ENCODE peak calls at places on chromosomes 6 and 20, in eight cellular contexts. A is pancreas, W is choroid plexus epithelial cell, U is adrenal gland, O is IMR-90, E is astrocyte of the spinal cord, I is A549, C is H1. N is an unnamed sample.

GRCh38 chr20:37007898-37008649 is 56.6 kb upstream of the SAMHD1 start:
- DNase-seq in U (no peak), W (peak), I (peak), E (peak), C (no peak), O (peak), A (no peak), N (peak)

GRCh38 chr6:7541175-7542064 is at the start of gene DSP:
- DNase-seq in I (peak), A (peak), W (peak), U (peak), E (peak), C (peak), O (no peak), N (no peak)

GRCh38 chr6:92779758-92780157 is 639.6 kb downstream of the EPHA7 start:
- DNase-seq in A (peak), U (peak), E (peak), I (no peak), W (peak), O (peak), C (no peak), N (no peak)

GRCh38 chr6:124234806-124235205 is 431.1 kb downstream of the NKAIN2 start:
- DNase-seq in W (no peak), U (no peak), O (no peak), A (no peak), I (no peak), E (no peak), C (no peak), N (no peak)

GRCh38 chr6:166342293-166343156 is at the start of gene SFT2D1:
- DNase-seq in C (no peak), A (peak), U (peak), W (peak), E (peak), I (peak), O (peak), N (peak)

GRCh38 chr20:49043000-49043399 is 3.1 kb upstream of the CSE1L start:
- DNase-seq in I (no peak), C (no peak), W (no peak), O (no peak), E (no peak), U (no peak), A (no peak), N (no peak)

GRCh38 chr6:53566755-53567154 is 21.9 kb upstream of the GCLC start:
- DNase-seq in I (no peak), A (no peak), U (no peak), O (no peak), C (no peak), W (no peak), E (no peak), N (no peak)

GRCh38 chr20:53887973-53888372 is 182.4 kb downstream of the BCAS1 start:
- DNase-seq in W (no peak), E (no peak), O (no peak), I (no peak), U (no peak), A (no peak), C (no peak), N (no peak)

GRCh38 chr6:141848029-141848890 is 284.5 kb upstream of the GJE1 start:
- DNase-seq in U (no peak), I (no peak), W (peak), C (no peak), O (peak), A (no peak), E (peak), N (no peak)

GRCh38 chr6:150057501-150057951 is 11.4 kb downstream of the ULBP3 start:
- DNase-seq in O (no peak), E (no peak), I (no peak), U (no peak), C (no peak), W (no peak), A (no peak), N (no peak)

GRCh38 chr6:38352636-38353035 is 287.1 kb downstream of the BTBD9 start:
- DNase-seq in E (no peak), A (no peak), W (peak), C (no peak), U (no peak), I (no peak), O (peak), N (no peak)

GRCh38 chr20:9945406-9945805 is 89.4 kb upstream of the ANKEF1 start:
- DNase-seq in C (no peak), W (peak), O (peak), E (peak), A (no peak), I (peak), U (no peak), N (no peak)

GRCh38 chr20:41643504-41643938 is 25.3 kb upstream of the CHD6 start:
- DNase-seq in I (peak), O (peak), W (peak), C (no peak), A (no peak), E (peak), U (peak), N (no peak)

GRCh38 chr6:132063738-132064137 is 112.6 kb upstream of the CCN2 start:
- DNase-seq in E (peak), C (no peak), A (no peak), W (peak), I (peak), O (peak), U (no peak), N (no peak)

GRCh38 chr6:3438190-3439167 is 18.4 kb downstream of the SLC22A23 start:
- DNase-seq in A (no peak), E (peak), W (peak), I (peak), U (no peak), C (no peak), O (peak), N (peak)

GRCh38 chr6:33404884-33405283 is 5.9 kb upstream of the PHF1 start:
- DNase-seq in E (no peak), W (no peak), U (no peak), O (no peak), C (no peak), A (no peak), I (no peak), N (no peak)

GRCh38 chr20:6086868-6087267 is 33.0 kb upstream of the LRRN4 start:
- DNase-seq in C (no peak), W (no peak), I (no peak), O (no peak), A (no peak), U (no peak), E (no peak), N (no peak)

GRCh38 chr6:168717491-168717890 is 276.5 kb downstream of the SMOC2 start:
- DNase-seq in I (no peak), O (no peak), U (no peak), C (no peak), A (no peak), W (no peak), E (no peak), N (no peak)

GRCh38 chr6:113187671-113188070 is 669.5 kb upstream of the MARCKS start:
- DNase-seq in A (no peak), O (peak), E (no peak), I (no peak), W (no peak), U (no peak), C (no peak), N (no peak)

GRCh38 chr6:6592836-6593235 is 4.3 kb downstream of the LY86 start:
- DNase-seq in O (no peak), E (no peak), C (no peak), A (no peak), I (no peak), W (no peak), U (no peak), N (no peak)

GRCh38 chr6:30259140-30260035 is 46.2 kb upstream of the TRIM26 start:
- DNase-seq in W (peak), I (peak), O (peak), U (peak), E (peak), C (peak), A (peak), N (no peak)
- TF ChIP-seq CTCF in W (peak), I (peak), O (peak), U (no peak), E (peak), C (no peak), A (no peak), N (peak)

DNA sequence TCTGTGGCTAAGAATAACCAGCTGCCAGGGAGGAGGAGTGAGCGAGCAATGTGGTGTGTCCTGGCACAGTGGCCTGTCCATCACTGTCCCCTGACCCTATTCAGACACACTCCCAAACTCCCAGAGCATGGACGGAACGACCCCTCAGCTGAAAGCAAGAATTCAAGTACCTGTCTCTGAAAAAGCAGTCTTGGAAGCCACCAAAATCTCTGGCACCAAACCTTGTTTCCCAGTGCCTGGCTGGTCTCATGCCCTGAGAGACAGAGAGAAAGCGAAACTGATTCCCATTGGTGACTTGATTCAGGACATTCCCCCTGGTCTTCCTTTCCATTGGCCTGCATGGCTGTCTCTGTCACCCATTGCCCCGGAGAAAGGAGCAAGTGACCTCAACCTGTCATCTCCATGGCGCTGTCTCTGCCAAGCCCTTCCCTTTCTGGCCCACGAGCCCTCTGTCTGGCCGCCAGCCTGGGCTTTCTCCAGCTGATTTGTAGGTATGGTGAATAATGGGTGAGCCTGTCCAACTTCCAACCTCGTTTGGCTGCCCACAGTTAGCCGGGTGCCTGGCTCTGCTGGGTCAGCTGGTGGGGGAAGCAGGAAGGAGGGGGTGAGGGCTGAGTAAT is at the start of gene DDO:
- DNase-seq in O (peak), A (peak), U (peak), I (no peak), C (no peak), E (peak), W (no peak), N (no peak)
- H3K4me3 ChIP-seq in O (peak), A (peak), U (peak), I (no peak), C (no peak), E (peak), W (no peak), N (peak)

GRCh38 chr6:116443105-116443504 is 18.1 kb upstream of the CALHM6 start:
- DNase-seq in U (no peak), I (no peak), O (no peak), A (no peak), W (no peak), E (no peak), C (no peak), N (no peak)

GRCh38 chr6:116446399-116446798 is 14.8 kb upstream of the CALHM6 start:
- DNase-seq in I (no peak), W (peak), U (no peak), E (no peak), O (no peak), A (no peak), C (no peak), N (no peak)

GRCh38 chr6:116444991-116445566 is 16.1 kb upstream of the CALHM6 start:
- DNase-seq in C (no peak), O (no peak), A (no peak), E (no peak), W (peak), I (no peak), U (no peak), N (no peak)

GRCh38 chr6:116444575-116444974 is 16.6 kb upstream of the CALHM6 start:
- DNase-seq in O (no peak), C (no peak), I (no peak), U (no peak), A (no peak), E (no peak), W (no peak), N (no peak)

GRCh38 chr6:116444092-116444491 is 17.1 kb upstream of the CALHM6 start:
- DNase-seq in I (peak), C (no peak), U (no peak), E (peak), A (no peak), W (peak), O (peak), N (no peak)
- TF ChIP-seq CTCF in I (peak), C (no peak), U (peak), E (peak), A (peak), W (peak), O (peak), N (peak)

DNA sequence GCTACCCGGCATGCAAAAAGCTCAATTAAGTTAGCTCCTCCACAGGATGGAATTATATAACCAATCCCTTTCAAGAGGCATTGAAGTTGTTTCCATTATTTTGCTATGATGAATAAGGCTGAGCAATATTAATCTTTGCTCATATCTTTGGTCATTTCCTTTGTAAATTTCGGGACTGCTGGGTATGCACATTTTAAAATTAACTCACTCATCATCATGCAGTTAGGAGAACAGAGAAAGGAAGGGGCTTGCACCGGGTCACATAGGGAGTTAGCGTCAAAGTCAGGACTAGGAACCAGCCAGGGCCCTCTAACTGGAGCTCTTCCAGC is 430 bp upstream of the FAM110A start:
- DNase-seq in E (no peak), W (no peak), O (no peak), C (no peak), U (no peak), A (no peak), I (no peak), N (no peak)
- H3K4me3 ChIP-seq in E (peak), W (peak), O (peak), C (no peak), U (no peak), A (peak), I (peak), N (peak)

GRCh38 chr6:28134015-28134414 is 7.7 kb upstream of the ZKSCAN8 start:
- DNase-seq in O (peak), C (no peak), U (no peak), E (peak), I (peak), A (no peak), W (peak), N (no peak)
- TF ChIP-seq CTCF in O (peak), C (no peak), U (no peak), E (peak), I (peak), A (no peak), W (peak), N (peak)

DNA sequence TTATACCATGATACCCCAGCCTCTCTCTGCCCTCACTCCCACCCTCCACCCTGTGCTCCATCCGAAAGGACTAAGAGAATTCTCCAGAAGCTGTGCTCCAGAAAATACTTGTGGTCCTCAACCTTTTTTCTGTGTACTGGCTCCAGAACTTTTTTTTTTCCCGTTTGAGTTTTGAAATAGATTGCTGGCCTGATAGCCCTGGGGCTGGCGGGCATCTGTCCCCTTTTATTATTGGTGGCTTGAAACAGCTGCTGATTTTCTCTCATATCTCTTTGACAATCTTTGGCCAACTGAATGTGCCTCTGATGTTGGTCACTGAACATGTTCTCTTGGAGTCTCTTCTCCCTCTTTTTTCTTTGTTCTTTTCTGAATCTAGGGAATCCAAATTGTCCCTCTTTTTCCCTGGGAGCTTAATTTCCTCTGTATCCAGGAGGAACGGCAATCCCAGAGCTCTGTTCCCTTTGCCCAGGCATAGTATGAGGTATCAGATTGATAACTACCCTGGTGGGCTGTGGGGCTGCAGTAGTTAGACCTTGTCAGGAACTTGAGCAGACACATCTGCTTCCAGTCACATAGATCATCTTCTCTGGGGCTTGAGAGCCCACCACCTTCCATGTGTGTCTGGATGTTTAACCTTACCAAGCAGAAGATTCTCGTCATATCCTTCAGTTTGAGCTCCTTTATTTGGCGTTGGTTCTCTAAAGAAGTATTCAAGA is 1.6 kb downstream of the PPARD start:
- DNase-seq in W (peak), A (no peak), U (no peak), E (no peak), C (no peak), I (no peak), O (no peak), N (no peak)
- H3K4me3 ChIP-seq in W (peak), A (peak), U (no peak), E (peak), C (no peak), I (no peak), O (peak), N (peak)

DNA sequence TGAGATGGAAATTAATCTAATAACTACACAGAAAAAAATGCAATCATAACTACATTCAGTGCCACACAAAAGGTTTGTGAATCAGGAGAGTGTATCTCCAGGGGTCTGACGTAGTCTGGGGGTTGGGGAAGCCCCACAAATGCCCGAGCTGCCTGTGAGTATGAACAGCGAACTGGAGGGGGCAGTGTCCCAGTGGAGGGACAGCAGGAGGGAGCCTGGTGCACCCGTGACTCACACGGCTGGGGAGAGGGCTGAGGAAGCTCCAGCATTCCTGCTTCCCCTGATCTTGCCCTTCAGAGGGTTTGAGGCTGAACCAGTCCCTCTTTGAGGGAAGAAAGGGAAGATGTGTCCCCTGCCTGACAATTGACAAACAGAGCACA is 78.9 kb downstream of the CDH26 start:
- DNase-seq in E (peak), O (peak), W (peak), C (no peak), I (peak), U (no peak), A (no peak), N (no peak)
- TF ChIP-seq CTCF in E (peak), O (peak), W (no peak), C (peak), I (no peak), U (no peak), A (no peak), N (peak)

N was measured in AG04449.